ENCODE peak calls at places on chromosomes 2 and 18, in eight cellular contexts. One of them, this sample, is unnamed.

GRCh38 chr2:33704352-33704751 is 105.3 kb upstream of the FAM98A start:
- DNase-seq in BE2C: no peak
- DNase-seq in right atrium auricular region: no peak
- DNase-seq in heart left ventricle: no peak
- DNase-seq in A549: no peak
- DNase-seq in lower lobe of right lung: no peak
- DNase-seq in CD4-positive, CD25-positive, alpha-beta regulatory T cell: no peak
- DNase-seq in neuronal stem cell: no peak
- DNase-seq in this sample: no peak

GRCh38 chr2:185012643-185013042 is 414.3 kb downstream of the ZNF804A start:
- DNase-seq in right atrium auricular region: no peak
- DNase-seq in CD4-positive, CD25-positive, alpha-beta regulatory T cell: peak; percentile 2
- DNase-seq in A549: peak; percentile 10
- DNase-seq in BE2C: no peak
- DNase-seq in heart left ventricle: no peak
- DNase-seq in neuronal stem cell: no peak
- DNase-seq in lower lobe of right lung: no peak
- DNase-seq in this sample: peak; percentile 13

GRCh38 chr18:13463526-13463925 is 245.0 kb downstream of the LDLRAD4 start:
- DNase-seq in heart left ventricle: no peak
- DNase-seq in lower lobe of right lung: no peak
- DNase-seq in BE2C: no peak
- DNase-seq in A549: no peak
- DNase-seq in right atrium auricular region: no peak
- DNase-seq in neuronal stem cell: no peak
- DNase-seq in CD4-positive, CD25-positive, alpha-beta regulatory T cell: peak; percentile 41
- DNase-seq in this sample: no peak

GRCh38 chr2:159713691-159714585 is 1.6 kb downstream of the MARCHF7 start:
- DNase-seq in CD4-positive, CD25-positive, alpha-beta regulatory T cell: peak; percentile 32
- DNase-seq in BE2C: no peak
- DNase-seq in right atrium auricular region: no peak
- DNase-seq in neuronal stem cell: no peak
- DNase-seq in A549: no peak
- DNase-seq in heart left ventricle: no peak
- DNase-seq in lower lobe of right lung: no peak
- DNase-seq in this sample: peak; percentile 25

GRCh38 chr18:22020127-22020866 is 149.1 kb upstream of the GATA6 start:
- DNase-seq in lower lobe of right lung: no peak
- DNase-seq in CD4-positive, CD25-positive, alpha-beta regulatory T cell: no peak
- DNase-seq in neuronal stem cell: no peak
- DNase-seq in BE2C: no peak
- DNase-seq in A549: no peak
- DNase-seq in right atrium auricular region: no peak
- DNase-seq in heart left ventricle: no peak
- DNase-seq in this sample: no peak

GRCh38 chr18:23995180-23995579 is 19.4 kb upstream of the TTC39C start:
- DNase-seq in CD4-positive, CD25-positive, alpha-beta regulatory T cell: no peak
- DNase-seq in right atrium auricular region: no peak
- DNase-seq in A549: no peak
- DNase-seq in neuronal stem cell: no peak
- DNase-seq in heart left ventricle: no peak
- DNase-seq in BE2C: no peak
- DNase-seq in lower lobe of right lung: no peak
- DNase-seq in this sample: no peak

GRCh38 chr2:238868616-238869292 is 20.9 kb downstream of the TWIST2 start:
- DNase-seq in heart left ventricle: no peak
- DNase-seq in CD4-positive, CD25-positive, alpha-beta regulatory T cell: no peak
- DNase-seq in BE2C: no peak
- DNase-seq in lower lobe of right lung: peak; percentile 85
- DNase-seq in A549: peak; percentile 90
- DNase-seq in neuronal stem cell: no peak
- DNase-seq in right atrium auricular region: peak; percentile 87
- DNase-seq in this sample: peak; percentile 74

GRCh38 chr18:32549248-32549842 is 78.7 kb upstream of the GAREM1 start:
- DNase-seq in heart left ventricle: no peak
- DNase-seq in neuronal stem cell: peak; percentile 51
- DNase-seq in CD4-positive, CD25-positive, alpha-beta regulatory T cell: peak; percentile 42
- DNase-seq in right atrium auricular region: no peak
- DNase-seq in BE2C: peak; percentile 22
- DNase-seq in A549: peak; percentile 46
- DNase-seq in lower lobe of right lung: peak; percentile 51
- DNase-seq in this sample: peak; percentile 2

GRCh38 chr2:174138161-174138560 is 110.2 kb downstream of the OLA1 start:
- DNase-seq in CD4-positive, CD25-positive, alpha-beta regulatory T cell: peak; percentile 11
- DNase-seq in lower lobe of right lung: no peak
- DNase-seq in heart left ventricle: no peak
- DNase-seq in right atrium auricular region: no peak
- DNase-seq in BE2C: no peak
- DNase-seq in A549: peak; percentile 48
- DNase-seq in neuronal stem cell: no peak
- DNase-seq in this sample: no peak

GRCh38 chr18:70491734-70492348 is 203.0 kb downstream of the SOCS6 start:
- DNase-seq in BE2C: peak; percentile 69
- DNase-seq in CD4-positive, CD25-positive, alpha-beta regulatory T cell: peak; percentile 41
- DNase-seq in right atrium auricular region: no peak
- DNase-seq in A549: peak; percentile 61
- DNase-seq in lower lobe of right lung: no peak
- DNase-seq in heart left ventricle: no peak
- DNase-seq in neuronal stem cell: peak; percentile 57
- DNase-seq in this sample: peak; percentile 24

GRCh38 chr18:52402814-52403213 is 62.8 kb downstream of the DCC start:
- DNase-seq in heart left ventricle: no peak
- DNase-seq in BE2C: no peak
- DNase-seq in neuronal stem cell: no peak
- DNase-seq in right atrium auricular region: no peak
- DNase-seq in lower lobe of right lung: no peak
- DNase-seq in CD4-positive, CD25-positive, alpha-beta regulatory T cell: no peak
- DNase-seq in A549: no peak
- DNase-seq in this sample: no peak

GRCh38 chr2:186827426-186827825 is 21.5 kb downstream of the ZSWIM2 start:
- DNase-seq in CD4-positive, CD25-positive, alpha-beta regulatory T cell: no peak
- DNase-seq in right atrium auricular region: no peak
- DNase-seq in neuronal stem cell: no peak
- DNase-seq in heart left ventricle: no peak
- DNase-seq in A549: no peak
- DNase-seq in lower lobe of right lung: no peak
- DNase-seq in BE2C: no peak
- DNase-seq in this sample: no peak

GRCh38 chr2:172249336-172249735 is 146.6 kb upstream of the DLX2 start:
- DNase-seq in neuronal stem cell: no peak
- DNase-seq in A549: no peak
- DNase-seq in right atrium auricular region: no peak
- DNase-seq in BE2C: no peak
- DNase-seq in heart left ventricle: no peak
- DNase-seq in CD4-positive, CD25-positive, alpha-beta regulatory T cell: no peak
- DNase-seq in lower lobe of right lung: no peak
- DNase-seq in this sample: no peak

GRCh38 chr2:7031424-7032245 is 114.4 kb downstream of the RNF144A start:
- DNase-seq in CD4-positive, CD25-positive, alpha-beta regulatory T cell: peak; percentile 6
- DNase-seq in A549: peak; percentile 66
- DNase-seq in lower lobe of right lung: peak; percentile 91
- DNase-seq in BE2C: no peak
- DNase-seq in right atrium auricular region: no peak
- DNase-seq in neuronal stem cell: no peak
- DNase-seq in heart left ventricle: peak; percentile 54
- DNase-seq in this sample: no peak

GRCh38 chr2:12087175-12087574 is 340.7 kb downstream of the LPIN1 start:
- DNase-seq in neuronal stem cell: no peak
- DNase-seq in BE2C: no peak
- DNase-seq in A549: no peak
- DNase-seq in CD4-positive, CD25-positive, alpha-beta regulatory T cell: no peak
- DNase-seq in lower lobe of right lung: no peak
- DNase-seq in right atrium auricular region: no peak
- DNase-seq in heart left ventricle: no peak
- DNase-seq in this sample: no peak

GRCh38 chr2:70553584-70554337 is at the start of gene TGFA:
- DNase-seq in right atrium auricular region: no peak
- DNase-seq in neuronal stem cell: peak; percentile 74
- DNase-seq in A549: peak; percentile 82
- DNase-seq in BE2C: peak; percentile 52
- DNase-seq in lower lobe of right lung: peak; percentile 93
- DNase-seq in heart left ventricle: peak; percentile 82
- DNase-seq in CD4-positive, CD25-positive, alpha-beta regulatory T cell: peak; percentile 60
- DNase-seq in this sample: peak; percentile 81

GRCh38 chr2:86065512-86065911 is 40.2 kb downstream of the POLR1A start:
- DNase-seq in BE2C: no peak
- DNase-seq in A549: no peak
- DNase-seq in lower lobe of right lung: no peak
- DNase-seq in heart left ventricle: no peak
- DNase-seq in right atrium auricular region: peak; percentile 50
- DNase-seq in CD4-positive, CD25-positive, alpha-beta regulatory T cell: no peak
- DNase-seq in neuronal stem cell: no peak
- DNase-seq in this sample: no peak

GRCh38 chr2:233489666-233490065 is 76.9 kb downstream of the USP40 start:
- DNase-seq in neuronal stem cell: no peak
- DNase-seq in A549: no peak
- DNase-seq in lower lobe of right lung: no peak
- DNase-seq in BE2C: no peak
- DNase-seq in right atrium auricular region: no peak
- DNase-seq in CD4-positive, CD25-positive, alpha-beta regulatory T cell: no peak
- DNase-seq in heart left ventricle: no peak
- DNase-seq in this sample: no peak

GRCh38 chr18:48405108-48405507 is 4.1 kb downstream of the ZBTB7C start:
- DNase-seq in CD4-positive, CD25-positive, alpha-beta regulatory T cell: no peak
- DNase-seq in heart left ventricle: no peak
- DNase-seq in right atrium auricular region: no peak
- DNase-seq in A549: no peak
- DNase-seq in lower lobe of right lung: no peak
- DNase-seq in neuronal stem cell: no peak
- DNase-seq in BE2C: no peak
- DNase-seq in this sample: peak; percentile 63

GRCh38 chr2:85540131-85540587 is 1.2 kb downstream of the MAT2A start:
- DNase-seq in BE2C: no peak
- DNase-seq in CD4-positive, CD25-positive, alpha-beta regulatory T cell: no peak
- DNase-seq in neuronal stem cell: no peak
- DNase-seq in A549: peak; percentile 47
- DNase-seq in right atrium auricular region: no peak
- DNase-seq in lower lobe of right lung: no peak
- DNase-seq in heart left ventricle: no peak
- DNase-seq in this sample: no peak

GRCh38 chr18:66513996-66514395 is 89.9 kb downstream of the CDH19 start:
- DNase-seq in BE2C: no peak
- DNase-seq in lower lobe of right lung: no peak
- DNase-seq in A549: no peak
- DNase-seq in neuronal stem cell: no peak
- DNase-seq in right atrium auricular region: no peak
- DNase-seq in heart left ventricle: no peak
- DNase-seq in CD4-positive, CD25-positive, alpha-beta regulatory T cell: no peak
- DNase-seq in this sample: no peak

GRCh38 chr2:121498731-121499130 is 31.9 kb upstream of the RNU4ATAC start:
- DNase-seq in right atrium auricular region: no peak
- DNase-seq in A549: no peak
- DNase-seq in heart left ventricle: no peak
- DNase-seq in BE2C: no peak
- DNase-seq in CD4-positive, CD25-positive, alpha-beta regulatory T cell: no peak
- DNase-seq in lower lobe of right lung: no peak
- DNase-seq in neuronal stem cell: no peak
- DNase-seq in this sample: no peak
- H3K9me3 ChIP-seq in right atrium auricular region: no peaks in the 10 kb centered on the region
- H3K9me3 ChIP-seq in A549: no peaks in the 10 kb centered on the region
- H3K9me3 ChIP-seq in heart left ventricle: no peaks in the 10 kb centered on the region
- H3K9me3 ChIP-seq in BE2C: no peaks in the 10 kb centered on the region
- H3K9me3 ChIP-seq in CD4-positive, CD25-positive, alpha-beta regulatory T cell: no peaks in the 10 kb centered on the region
- H3K9me3 ChIP-seq in lower lobe of right lung: no peaks in the 10 kb centered on the region
- H3K9me3 ChIP-seq in neuronal stem cell: no peaks in the 10 kb centered on the region
- H3K9me3 ChIP-seq in this sample: no peaks in the 10 kb centered on the region

DNA sequence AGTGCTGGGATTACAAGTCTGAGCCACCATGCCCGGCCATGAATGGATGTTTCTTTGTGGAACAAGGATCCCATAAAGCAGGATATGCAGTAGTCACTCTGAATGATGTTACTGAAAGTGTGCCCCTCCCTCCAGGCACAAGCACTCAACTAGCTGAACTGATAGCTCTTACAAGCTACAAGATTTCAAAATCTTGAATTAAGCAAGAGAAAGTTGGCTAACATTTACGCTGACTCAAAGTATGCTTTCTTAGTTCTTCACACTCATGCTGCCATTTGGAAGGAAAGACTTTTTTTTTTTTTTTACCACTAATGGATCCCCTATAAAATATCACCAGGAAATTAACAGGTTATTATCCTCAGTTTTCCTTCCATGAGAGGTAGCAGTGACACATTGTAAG is 549.0 kb upstream of the PKDCC start:
- DNase-seq in BE2C: no peak
- DNase-seq in right atrium auricular region: no peak
- DNase-seq in neuronal stem cell: no peak
- DNase-seq in CD4-positive, CD25-positive, alpha-beta regulatory T cell: no peak
- DNase-seq in heart left ventricle: no peak
- DNase-seq in lower lobe of right lung: no peak
- DNase-seq in A549: no peak
- DNase-seq in this sample: no peak
- H3K9me3 ChIP-seq in BE2C: peaks cover 9% of the 10 kb centered on the region
- H3K9me3 ChIP-seq in right atrium auricular region: peaks cover 59% of the 10 kb centered on the region
- H3K9me3 ChIP-seq in neuronal stem cell: peaks cover 26% of the 10 kb centered on the region
- H3K9me3 ChIP-seq in CD4-positive, CD25-positive, alpha-beta regulatory T cell: peaks cover 24% of the 10 kb centered on the region
- H3K9me3 ChIP-seq in heart left ventricle: peaks cover 9% of the 10 kb centered on the region
- H3K9me3 ChIP-seq in lower lobe of right lung: peaks cover 36% of the 10 kb centered on the region
- H3K9me3 ChIP-seq in A549: peaks cover 33% of the 10 kb centered on the region
- H3K9me3 ChIP-seq in this sample: peaks cover 7% of the 10 kb centered on the region

GRCh38 chr18:12159446-12159845 is 65.8 kb downstream of the ANKRD62 start:
- DNase-seq in heart left ventricle: no peak
- DNase-seq in lower lobe of right lung: no peak
- DNase-seq in right atrium auricular region: no peak
- DNase-seq in A549: peak; percentile 0
- DNase-seq in CD4-positive, CD25-positive, alpha-beta regulatory T cell: no peak
- DNase-seq in BE2C: no peak
- DNase-seq in neuronal stem cell: no peak
- DNase-seq in this sample: no peak

DNA sequence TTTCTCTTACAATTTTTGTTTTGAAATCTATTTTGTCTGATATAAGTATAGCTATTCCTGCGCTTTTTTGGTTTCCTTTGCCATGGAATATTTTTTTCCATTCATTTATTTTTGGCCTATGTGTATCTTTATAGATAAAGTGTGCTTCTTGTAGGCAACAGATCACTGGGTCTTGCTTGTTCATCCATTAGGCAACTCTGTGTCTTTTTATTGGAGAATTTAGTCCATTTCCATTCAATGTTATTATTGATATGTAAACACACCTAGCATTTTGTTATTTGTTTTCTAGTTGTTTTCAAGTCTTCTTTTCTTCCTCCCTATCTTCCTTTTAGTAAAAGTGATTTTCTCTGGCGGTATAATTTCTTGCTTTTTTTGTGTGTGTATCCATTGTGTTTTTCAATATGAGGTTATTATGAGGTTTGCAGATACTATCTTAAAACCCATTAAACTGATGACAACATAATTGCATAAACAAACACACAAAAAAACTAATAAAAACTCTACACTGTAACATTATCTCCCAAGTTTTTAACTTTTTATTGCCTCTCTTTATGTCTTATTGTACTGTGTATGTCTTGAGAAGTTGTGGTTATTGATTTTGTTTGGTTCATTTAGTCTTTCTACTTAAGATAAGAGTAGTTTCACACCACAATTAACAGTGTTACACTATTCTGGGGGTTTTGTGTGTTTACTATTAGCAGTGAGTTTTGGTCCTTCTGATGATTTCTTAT is 71.6 kb downstream of the ANKRD62 start:
- DNase-seq in A549: no peak
- DNase-seq in CD4-positive, CD25-positive, alpha-beta regulatory T cell: no peak
- DNase-seq in neuronal stem cell: no peak
- DNase-seq in right atrium auricular region: no peak
- DNase-seq in lower lobe of right lung: no peak
- DNase-seq in BE2C: no peak
- DNase-seq in heart left ventricle: no peak
- DNase-seq in this sample: no peak
- H3K9me3 ChIP-seq in A549: no peaks in the 10 kb centered on the region
- H3K9me3 ChIP-seq in CD4-positive, CD25-positive, alpha-beta regulatory T cell: no peaks in the 10 kb centered on the region
- H3K9me3 ChIP-seq in neuronal stem cell: no peaks in the 10 kb centered on the region
- H3K9me3 ChIP-seq in right atrium auricular region: peaks cover 16% of the 10 kb centered on the region
- H3K9me3 ChIP-seq in lower lobe of right lung: peaks cover 11% of the 10 kb centered on the region
- H3K9me3 ChIP-seq in BE2C: no peaks in the 10 kb centered on the region
- H3K9me3 ChIP-seq in heart left ventricle: no peaks in the 10 kb centered on the region
- H3K9me3 ChIP-seq in this sample: peaks cover 3% of the 10 kb centered on the region

GRCh38 chr2:67156796-67157195 is 240.3 kb upstream of the ETAA1 start:
- DNase-seq in lower lobe of right lung: no peak
- DNase-seq in neuronal stem cell: no peak
- DNase-seq in CD4-positive, CD25-positive, alpha-beta regulatory T cell: no peak
- DNase-seq in right atrium auricular region: no peak
- DNase-seq in BE2C: no peak
- DNase-seq in heart left ventricle: no peak
- DNase-seq in A549: no peak
- DNase-seq in this sample: no peak
- H3K9me3 ChIP-seq in lower lobe of right lung: peaks cover 5% of the 10 kb centered on the region
- H3K9me3 ChIP-seq in neuronal stem cell: no peaks in the 10 kb centered on the region
- H3K9me3 ChIP-seq in CD4-positive, CD25-positive, alpha-beta regulatory T cell: no peaks in the 10 kb centered on the region
- H3K9me3 ChIP-seq in right atrium auricular region: peaks cover 15% of the 10 kb centered on the region
- H3K9me3 ChIP-seq in BE2C: no peaks in the 10 kb centered on the region
- H3K9me3 ChIP-seq in heart left ventricle: no peaks in the 10 kb centered on the region
- H3K9me3 ChIP-seq in A549: peaks cover 3% of the 10 kb centered on the region
- H3K9me3 ChIP-seq in this sample: peaks cover 2% of the 10 kb centered on the region

This sample was measured in MG63.